ENCODE peak calls at places on chromosomes 4 and X, in five cellular contexts. P is IMR-90, M is adrenal gland, Z is endothelial cell of umbilical vein, H is PC-3. U is an unnamed sample.

GRCh38 chr4:145840162-145840768 is 98.4 kb downstream of the ZNF827 start:
- DNase-seq in P (peak; percentile 38), M (peak; percentile 18), Z (peak; percentile 67), H (peak; percentile 82), U (no peak)

GRCh38 chr4:70895405-70895804 is 6.8 kb upstream of the MOB1B start:
- DNase-seq in P (no peak), M (peak; percentile 25), Z (no peak), H (no peak), U (no peak)

GRCh38 chrX:17014216-17014615 is 67.8 kb downstream of the REPS2 start:
- DNase-seq in P (no peak), M (no peak), Z (no peak), H (no peak), U (no peak)

GRCh38 chr4:8599657-8600056 is 7.1 kb downstream of the CPZ start:
- DNase-seq in P (peak; percentile 82), M (no peak), Z (no peak), H (no peak), U (no peak)

GRCh38 chr4:2049381-2049780 is 9.7 kb upstream of the NAT8L start:
- DNase-seq in P (no peak), M (no peak), Z (no peak), H (no peak), U (peak; percentile 54)

GRCh38 chr4:94757192-94758140 is at the start of gene BMPR1B:
- DNase-seq in P (peak; percentile 67), M (peak; percentile 14), Z (peak; percentile 75), H (peak; percentile 65), U (no peak)

GRCh38 chr4:72531768-72532290 is 37.2 kb downstream of the ADAMTS3 start:
- DNase-seq in P (no peak), M (no peak), Z (no peak), H (no peak), U (no peak)

GRCh38 chrX:12360991-12361598 is 222.8 kb downstream of the FRMPD4 start:
- DNase-seq in P (peak; percentile 49), M (no peak), Z (peak; percentile 6), H (peak; percentile 58), U (no peak)

GRCh38 chr4:33226133-33226532 is 2506.0 kb downstream of the PCDH7 start:
- DNase-seq in P (no peak), M (no peak), Z (no peak), H (no peak), U (no peak)

GRCh38 chrX:18424482-18425198 is 768 bp upstream of the CDKL5 start:
- DNase-seq in P (peak; percentile 70), M (peak; percentile 10), Z (peak; percentile 41), H (peak; percentile 39), U (peak; percentile 83)

GRCh38 chrX:101057095-101057714 is 5.3 kb upstream of the TRMT2B start:
- DNase-seq in P (peak; percentile 68), M (no peak), Z (peak; percentile 88), H (peak; percentile 51), U (no peak)

GRCh38 chr4:142044271-142044670 is 407.9 kb downstream of the IL15 start:
- DNase-seq in P (peak; percentile 63), M (no peak), Z (no peak), H (peak; percentile 50), U (no peak)

GRCh38 chrX:118964252-118964651 is 10.2 kb upstream of the LONRF3 start:
- DNase-seq in P (no peak), M (no peak), Z (no peak), H (no peak), U (no peak)

GRCh38 chrX:23726196-23726595 is 16.9 kb downstream of the ACOT9 start:
- DNase-seq in P (no peak), M (no peak), Z (no peak), H (no peak), U (no peak)

GRCh38 chr4:38832624-38833528 is 23.7 kb downstream of the TLR6 start:
- DNase-seq in P (no peak), M (no peak), Z (no peak), H (no peak), U (no peak)

GRCh38 chr4:105714932-105715331 is 6.3 kb downstream of the GSTCD start:
- DNase-seq in P (no peak), M (no peak), Z (no peak), H (no peak), U (no peak)

GRCh38 chrX:261167-261857 is 19.9 kb upstream of the PLCXD1 start:
- DNase-seq in P (peak; percentile 23), M (no peak), Z (no peak), H (peak; percentile 67), U (peak; percentile 74)

GRCh38 chr4:88104902-88105610 is 53.4 kb downstream of the ABCG2 start:
- DNase-seq in P (peak; percentile 88), M (no peak), Z (peak; percentile 87), H (peak; percentile 91), U (no peak)

GRCh38 chr4:188867796-188868195 is 728.6 kb downstream of the TRIML1 start:
- DNase-seq in P (no peak), M (no peak), Z (no peak), H (no peak), U (no peak)

GRCh38 chr4:147596377-147596776 is 20.8 kb upstream of the TMEM184C start:
- DNase-seq in P (peak; percentile 31), M (no peak), Z (peak; percentile 11), H (peak; percentile 24), U (no peak)

GRCh38 chr4:55947254-55947882 is 1.4 kb upstream of the CEP135 start:
- DNase-seq in P (peak; percentile 36), M (no peak), Z (peak; percentile 47), H (no peak), U (no peak)

GRCh38 chr4:55947912-55948725 is 626 bp upstream of the CEP135 start:
- DNase-seq in P (peak; percentile 98), M (no peak), Z (peak; percentile 98), H (peak; percentile 96), U (no peak)

GRCh38 chr4:55949480-55949802 is 696 bp downstream of the CEP135 start:
- DNase-seq in P (no peak), M (no peak), Z (no peak), H (no peak), U (no peak)

GRCh38 chr4:55948726-55949479 is at the start of gene CEP135:
- DNase-seq in P (peak; percentile 88), M (peak; percentile 97), Z (peak; percentile 94), H (peak; percentile 96), U (peak; percentile 99)

GRCh38 chr4:55951191-55951922 is 2.6 kb downstream of the CEP135 start:
- DNase-seq in P (no peak), M (no peak), Z (no peak), H (no peak), U (no peak)
- H3K27ac ChIP-seq in P (no peak overlapping the region), M (no peak overlapping the region), Z (no peak overlapping the region), H (no peak overlapping the region), U (no peak overlapping the region)

GRCh38 chr4:162911349-162911748 is 255.3 kb downstream of the NAF1 start:
- DNase-seq in P (no peak), M (no peak), Z (no peak), H (no peak), U (no peak)
- H3K27ac ChIP-seq in P (no peak overlapping the region), M (no peak overlapping the region), Z (no peak overlapping the region), H (no peak overlapping the region), U (no peak overlapping the region)

GRCh38 chr4:153222790-153223417 is 18.7 kb downstream of the TRIM2 start:
- DNase-seq in P (peak; percentile 41), M (peak; percentile 59), Z (peak; percentile 69), H (peak; percentile 28), U (peak; percentile 81)
- H3K27ac ChIP-seq in P (peak overlapping the region; percentile 86), M (peak overlapping the region; percentile 73), Z (peak overlapping the region; percentile 57), H (peak overlapping the region; percentile 80), U (peak overlapping the region; percentile 62)

GRCh38 chrX:39196192-39197102 is 395.2 kb downstream of the MID1IP1 start:
- DNase-seq in P (peak; percentile 2), M (no peak), Z (no peak), H (peak; percentile 71), U (no peak)
- H3K27ac ChIP-seq in P (no peak overlapping the region), M (no peak overlapping the region), Z (no peak overlapping the region), H (no peak overlapping the region), U (no peak overlapping the region)

GRCh38 chr4:61478340-61478739 is 278.2 kb downstream of the ADGRL3 start:
- DNase-seq in P (no peak), M (no peak), Z (no peak), H (no peak), U (no peak)
- H3K27ac ChIP-seq in P (no peak overlapping the region), M (no peak overlapping the region), Z (no peak overlapping the region), H (no peak overlapping the region), U (no peak overlapping the region)

GRCh38 chrX:153794018-153794896 is at the start of the genes IDH3G and SSR4:
- DNase-seq in P (peak; percentile 93), M (peak; percentile 91), Z (peak; percentile 96), H (peak; percentile 94), U (peak; percentile 97)
- H3K27ac ChIP-seq in P (peak within 1 kb of the TSS; percentile 99), M (peak within 1 kb of the TSS; percentile 69), Z (peak within 1 kb of the TSS; percentile 87), H (peak within 1 kb of the TSS; percentile 78), U (peak within 1 kb of the TSS; percentile 97)

GRCh38 chr4:136748777-136749176 is 783.5 kb downstream of the PCDH18 start:
- DNase-seq in P (peak; percentile 47), M (no peak), Z (no peak), H (no peak), U (no peak)
- H3K27ac ChIP-seq in P (peak overlapping the region; percentile 26), M (no peak overlapping the region), Z (no peak overlapping the region), H (no peak overlapping the region), U (no peak overlapping the region)

GRCh38 chr4:99649778-99650177 is 7.8 kb downstream of the C4orf54 start:
- DNase-seq in P (no peak), M (no peak), Z (no peak), H (no peak), U (no peak)

GRCh38 chr4:99653921-99654890 is 3.4 kb downstream of the C4orf54 start:
- DNase-seq in P (no peak), M (no peak), Z (no peak), H (no peak), U (no peak)

GRCh38 chr4:99652596-99653436 is 4.8 kb downstream of the C4orf54 start:
- DNase-seq in P (no peak), M (no peak), Z (no peak), H (no peak), U (peak; percentile 74)

GRCh38 chr4:99651370-99651769 is 6.3 kb downstream of the C4orf54 start:
- DNase-seq in P (no peak), M (no peak), Z (no peak), H (no peak), U (no peak)

DNA sequence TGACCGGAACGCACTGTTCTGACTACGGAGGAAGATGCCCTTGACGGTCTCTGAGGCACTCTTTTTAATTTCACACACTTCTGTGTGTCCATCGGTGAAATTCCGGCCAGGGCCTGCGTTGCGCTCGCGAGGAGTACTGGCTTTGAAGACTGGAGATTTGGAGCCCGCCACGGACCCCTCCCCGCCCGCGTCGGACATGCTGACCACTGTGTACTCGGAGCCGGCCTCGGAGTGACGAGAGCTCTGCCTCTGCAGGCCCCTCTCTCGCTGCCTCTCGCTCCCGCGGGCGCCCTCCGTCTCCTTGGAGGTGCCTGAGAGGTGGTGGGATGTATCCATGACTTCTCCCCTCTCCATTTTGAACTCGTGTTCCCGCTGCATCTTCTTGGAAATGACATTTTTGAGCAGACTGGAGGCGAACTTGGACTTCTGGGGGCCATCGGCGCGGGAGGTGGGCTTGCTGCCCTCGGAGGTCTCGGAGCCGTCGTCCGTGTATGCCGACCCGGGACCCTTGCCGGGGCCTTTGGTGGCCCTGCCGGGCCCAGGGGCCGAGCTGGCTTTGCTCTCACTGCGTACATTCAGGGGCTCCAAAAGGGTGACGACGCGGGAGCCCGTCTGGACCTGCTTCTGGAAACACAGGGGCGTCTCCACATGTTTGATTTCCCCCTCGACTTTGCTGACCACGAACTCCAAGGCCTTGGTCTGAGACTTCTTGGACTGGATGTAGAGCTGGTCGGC is 5.7 kb downstream of the C4orf54 start:
- DNase-seq in P (no peak), M (no peak), Z (no peak), H (no peak), U (no peak)
- H3K27ac ChIP-seq in P (no peak overlapping the region), M (no peak overlapping the region), Z (no peak overlapping the region), H (no peak overlapping the region), U (no peak overlapping the region)

U was measured in spleen.